ENCODE peak calls at places on chromosomes 6 and 20, in seven cellular contexts. M, G, T, Q, R, Z and V are unnamed samples.

GRCh38 chr6:105780146-105780860 is 305.8 kb upstream of the PRDM1 start:
- DNase-seq in G (peak), Z (peak), T (peak), Q (no peak), R (no peak), M (no peak), V (no peak)

GRCh38 chr6:90468859-90469258 is 118.0 kb downstream of the MAP3K7 start:
- DNase-seq in G (no peak), R (no peak), Z (no peak), M (no peak), Q (no peak), T (no peak), V (no peak)

GRCh38 chr20:16902657-16903056 is 154.5 kb downstream of the OTOR start:
- DNase-seq in T (no peak), R (no peak), G (no peak), Z (no peak), Q (no peak), M (no peak), V (no peak)

GRCh38 chr6:144265061-144265357 is 20.1 kb upstream of the UTRN start:
- DNase-seq in Q (no peak), T (peak), Z (peak), G (peak), R (no peak), M (no peak), V (peak)

GRCh38 chr6:139595183-139595582 is 220.7 kb upstream of the CITED2 start:
- DNase-seq in T (peak), M (no peak), Z (peak), R (no peak), G (peak), Q (no peak), V (no peak)

GRCh38 chr6:52752310-52752709 is 11.0 kb downstream of the GSTA2 start:
- DNase-seq in M (no peak), R (no peak), T (no peak), G (no peak), Q (no peak), Z (no peak), V (no peak)

GRCh38 chr6:143205170-143205879 is 144.6 kb downstream of the AIG1 start:
- DNase-seq in M (no peak), R (no peak), Z (no peak), Q (no peak), G (no peak), T (no peak), V (no peak)

GRCh38 chr6:25156123-25156522 is 123.1 kb upstream of the CARMIL1 start:
- DNase-seq in Z (no peak), T (peak), Q (no peak), G (peak), R (no peak), M (no peak), V (no peak)

GRCh38 chr6:99933129-99933528 is 60.9 kb downstream of the MCHR2 start:
- DNase-seq in M (no peak), T (peak), Z (peak), R (no peak), G (peak), Q (no peak), V (no peak)

GRCh38 chr6:33744895-33745546 is 1.7 kb downstream of the IP6K3 start:
- DNase-seq in Z (peak), M (no peak), T (no peak), Q (no peak), R (no peak), G (no peak), V (no peak)

GRCh38 chr20:48076772-48077171 is 291.5 kb upstream of the SULF2 start:
- DNase-seq in Z (no peak), Q (no peak), R (no peak), G (no peak), M (no peak), T (no peak), V (no peak)

GRCh38 chr20:58130156-58130555 is 98.3 kb downstream of the ANKRD60 start:
- DNase-seq in R (no peak), Z (no peak), T (no peak), Q (no peak), M (no peak), G (no peak), V (no peak)

GRCh38 chr6:62803094-62803493 is 408.2 kb upstream of the FKBP1C start:
- DNase-seq in M (no peak), T (no peak), Z (no peak), G (no peak), R (no peak), Q (peak), V (peak)

GRCh38 chr6:69917834-69918233 is 51.5 kb downstream of the COL19A1 start:
- DNase-seq in Z (peak), T (peak), Q (no peak), G (peak), R (no peak), M (no peak), V (peak)

GRCh38 chr20:61118429-61119224 is 133.4 kb upstream of the CDH4 start:
- DNase-seq in M (no peak), Z (peak), G (peak), R (no peak), T (no peak), Q (no peak), V (no peak)

GRCh38 chr6:72084992-72085569 is 198.7 kb downstream of the RIMS1 start:
- DNase-seq in R (peak), G (peak), T (peak), Q (no peak), Z (peak), M (no peak), V (peak)
- H3K9ac ChIP-seq in R (no peak), G (no peak), T (no peak), Q (no peak), Z (no peak), M (no peak), V (no peak)

GRCh38 chr20:34049389-34049788 is 55.7 kb downstream of the RALY start:
- DNase-seq in T (no peak), Z (no peak), G (no peak), Q (no peak), M (no peak), R (no peak), V (no peak)

GRCh38 chr20:34046330-34046729 is 52.6 kb downstream of the RALY start:
- DNase-seq in T (no peak), M (no peak), Z (no peak), G (no peak), Q (no peak), R (no peak), V (peak)

GRCh38 chr20:34052414-34052813 is 58.7 kb downstream of the RALY start:
- DNase-seq in M (no peak), R (no peak), Q (no peak), T (no peak), G (no peak), Z (no peak), V (no peak)

GRCh38 chr20:34047010-34047687 is 53.4 kb downstream of the RALY start:
- DNase-seq in Q (no peak), Z (no peak), G (no peak), T (no peak), R (no peak), M (no peak), V (no peak)

DNA sequence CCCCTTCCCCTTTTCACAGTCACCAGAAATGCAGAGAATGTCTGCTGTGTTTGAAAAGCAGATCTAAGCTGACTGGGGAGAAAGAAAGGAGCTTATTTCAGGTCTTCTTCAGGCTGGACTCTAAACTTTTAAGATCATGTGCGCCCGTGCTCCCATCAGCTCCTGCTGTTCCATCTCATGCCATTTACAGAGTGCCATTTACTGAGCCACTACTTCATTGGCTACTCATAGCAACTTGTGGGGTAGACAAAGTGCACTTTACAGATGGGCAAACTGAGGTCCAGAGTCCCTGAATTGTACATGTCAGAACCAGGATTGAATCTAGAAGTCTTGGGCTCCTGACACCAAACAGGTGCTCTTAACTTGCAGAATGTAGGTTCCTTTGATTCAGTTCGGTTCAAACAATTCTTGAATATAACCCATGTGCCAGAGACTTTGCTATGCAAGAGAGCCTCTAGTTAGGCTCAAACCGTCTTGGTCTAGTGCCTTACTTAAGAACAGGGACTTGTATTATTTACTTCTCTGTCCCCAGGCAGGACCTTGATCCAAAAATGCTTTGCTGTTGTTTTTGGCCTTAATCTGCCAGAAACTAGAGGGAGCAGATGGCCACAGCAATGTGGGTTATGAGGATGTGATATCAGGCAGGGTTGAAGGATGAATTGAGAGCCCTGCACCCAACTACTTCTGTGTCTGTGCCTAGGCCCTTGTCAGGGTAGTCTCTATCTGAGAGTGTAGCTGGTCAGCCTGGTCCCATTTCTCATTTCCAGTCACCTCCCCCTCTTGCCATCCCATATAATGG is 56.4 kb downstream of the RALY start:
- DNase-seq in Z (no peak), T (no peak), M (no peak), Q (no peak), G (no peak), R (no peak), V (no peak)
- H3K18ac ChIP-seq in Z (no peak), T (no peak), M (no peak), Q (no peak), G (no peak), R (no peak), V (no peak)

GRCh38 chr6:137236581-137237355 is 17.6 kb upstream of the IFNGR1 start:
- DNase-seq in Q (no peak), R (no peak), G (no peak), Z (no peak), T (peak), M (no peak), V (no peak)

GRCh38 chr6:137246164-137246563 is 27.0 kb upstream of the IFNGR1 start:
- DNase-seq in M (no peak), T (no peak), Z (no peak), G (no peak), Q (no peak), R (no peak), V (no peak)

GRCh38 chr6:137237413-137238170 is 18.4 kb upstream of the IFNGR1 start:
- DNase-seq in Q (no peak), T (peak), G (peak), Z (peak), M (no peak), R (no peak), V (peak)

GRCh38 chr6:137240168-137240567 is 21.0 kb upstream of the IFNGR1 start:
- DNase-seq in Q (no peak), G (peak), Z (peak), T (peak), R (no peak), M (no peak), V (no peak)

DNA sequence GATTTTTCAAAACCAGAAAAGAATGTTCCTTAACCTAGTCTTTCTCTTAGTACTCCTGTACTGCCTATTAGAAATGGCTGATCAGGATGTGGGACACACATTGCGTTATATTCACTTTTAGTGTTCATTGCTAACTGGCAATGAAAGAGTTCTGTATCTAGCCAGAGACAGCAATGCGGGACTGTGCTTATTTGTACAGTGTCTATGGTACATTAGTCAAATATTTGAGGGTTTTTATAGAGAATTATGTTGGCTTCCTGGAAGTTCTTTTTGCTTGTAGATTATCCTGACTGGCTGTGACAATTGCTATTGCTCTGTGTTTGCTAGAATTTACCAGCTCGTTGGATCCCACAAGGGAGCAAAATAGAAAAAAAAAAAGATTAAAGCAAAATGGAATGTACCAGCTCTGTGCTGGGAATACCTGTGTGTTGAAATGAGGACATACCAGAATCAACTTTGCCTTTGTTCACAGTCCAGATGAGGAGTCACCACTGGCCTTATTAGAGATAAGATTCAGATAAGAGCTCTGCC is 22.4 kb upstream of the IFNGR1 start:
- DNase-seq in G (peak), R (no peak), Q (no peak), T (peak), Z (no peak), M (no peak), V (peak)
- H3K27ac ChIP-seq in G (no peak), R (no peak), Q (no peak), T (peak), Z (no peak), M (no peak), V (no peak)

GRCh38 chr20:402496-402885 is 5.6 kb upstream of the RBCK1 start:
- DNase-seq in Z (no peak), Q (no peak), M (no peak), T (no peak), G (no peak), R (no peak), V (no peak)

GRCh38 chr20:400121-400450 is 8.0 kb upstream of the RBCK1 start:
- DNase-seq in Z (no peak), T (no peak), M (no peak), R (no peak), Q (no peak), G (no peak), V (no peak)

GRCh38 chr20:401682-402495 is 6.2 kb upstream of the RBCK1 start:
- DNase-seq in Z (no peak), T (peak), Q (no peak), R (no peak), G (peak), M (no peak), V (peak)

GRCh38 chr20:399182-399707 is 8.9 kb upstream of the RBCK1 start:
- DNase-seq in G (no peak), Z (no peak), T (no peak), M (no peak), Q (no peak), R (no peak), V (no peak)

GRCh38 chr20:400451-401275 is 7.4 kb upstream of the RBCK1 start:
- DNase-seq in Z (no peak), T (no peak), Q (no peak), M (no peak), G (no peak), R (no peak), V (peak)
- H3K9ac ChIP-seq in Z (no peak), T (no peak), Q (no peak), M (no peak), G (no peak), R (no peak), V (no peak)